ENCODE peak calls at places on chromosomes 1 and 21, in five cellular contexts. F is CD8-positive, alpha-beta T cell; B is upper lobe of right lung; X is naive thymus-derived CD4-positive, alpha-beta T cell; C is mesenchymal stem cell. J is an unnamed sample.
A peak's percentile ranks its signal among the peaks of the same experiment; 100 is the strongest.

GRCh38 chr21:46077674-46078101 is 20.2 kb upstream of the COL6A2 start:
- DNase-seq in B (peak; percentile 51), C (no peak), F (no peak), X (no peak), J (no peak)

GRCh38 chr1:65235867-65236805 is 73.2 kb upstream of the DNAJC6 start:
- DNase-seq in F (no peak), C (peak; percentile 67), B (no peak), X (peak; percentile 25), J (no peak)

GRCh38 chr1:29832471-29832870 is 596.1 kb downstream of the PTPRU start:
- DNase-seq in F (no peak), C (no peak), B (no peak), X (no peak), J (no peak)

GRCh38 chr1:240093120-240093961 is 1.7 kb downstream of the FMN2 start:
- DNase-seq in F (no peak), B (no peak), X (no peak), C (peak; percentile 28), J (peak; percentile 56)

GRCh38 chr1:170513138-170513537 is 18.8 kb upstream of the GORAB start:
- DNase-seq in F (no peak), B (no peak), C (no peak), X (no peak), J (no peak)

GRCh38 chr1:206634365-206635079 is 814 bp upstream of the DYRK3 start:
- DNase-seq in F (peak; percentile 68), B (peak; percentile 96), C (peak; percentile 95), X (peak; percentile 40), J (peak; percentile 90)

GRCh38 chr1:99358771-99359170 is 94.5 kb downstream of the PLPPR4 start:
- DNase-seq in X (no peak), C (no peak), F (no peak), B (no peak), J (no peak)

GRCh38 chr1:31327381-31327780 is 30.5 kb downstream of the ZCCHC17 start:
- DNase-seq in C (peak; percentile 6), B (no peak), F (no peak), X (no peak), J (no peak)

GRCh38 chr1:30616759-30617158 is 106.6 kb downstream of the MATN1 start:
- DNase-seq in X (no peak), C (no peak), B (peak; percentile 27), F (no peak), J (no peak)

GRCh38 chr1:234874291-234875288 is 254.0 kb downstream of the TOMM20 start:
- DNase-seq in F (no peak), B (peak; percentile 73), C (no peak), X (no peak), J (peak; percentile 63)

GRCh38 chr1:21573971-21574458 is 64.8 kb downstream of the ALPL start:
- DNase-seq in B (peak; percentile 79), F (no peak), C (peak; percentile 56), X (no peak), J (peak; percentile 75)

GRCh38 chr1:100234432-100234831 is 15.2 kb downstream of the DBT start:
- DNase-seq in C (no peak), F (no peak), B (no peak), X (no peak), J (no peak)

GRCh38 chr1:213993929-213994328 is 6.2 kb downstream of the PROX1 start:
- DNase-seq in F (no peak), C (no peak), X (no peak), B (no peak), J (no peak)

GRCh38 chr1:3669971-3670431 is 17.7 kb downstream of the TP73 start:
- DNase-seq in C (no peak), F (no peak), B (peak; percentile 45), X (no peak), J (no peak)

GRCh38 chr1:34192621-34193020 is 15.9 kb downstream of the C1orf94 start:
- DNase-seq in F (no peak), X (no peak), C (no peak), B (no peak), J (no peak)

GRCh38 chr1:85585845-85586244 is 5.3 kb downstream of the CCN1 start:
- DNase-seq in C (peak; percentile 83), F (no peak), X (no peak), B (no peak), J (no peak)

GRCh38 chr21:45578811-45579381 is 36.7 kb upstream of the SLC19A1 start:
- DNase-seq in F (no peak), C (no peak), X (no peak), B (no peak), J (no peak)

GRCh38 chr1:170520601-170521000 is 11.4 kb upstream of the GORAB start:
- DNase-seq in X (no peak), C (no peak), F (no peak), B (no peak), J (peak; percentile 28)

GRCh38 chr1:183567584-183567983 is 22.7 kb downstream of the NCF2 start:
- DNase-seq in X (no peak), B (peak; percentile 81), F (no peak), C (no peak), J (peak; percentile 44)

GRCh38 chr1:32881871-32882850 is 4.1 kb upstream of the HPCA start:
- DNase-seq in B (no peak), C (no peak), X (no peak), F (no peak), J (peak; percentile 71)

GRCh38 chr1:233998926-233999325 is 94.5 kb downstream of the SLC35F3 start:
- DNase-seq in F (no peak), C (no peak), X (no peak), B (no peak), J (no peak)

GRCh38 chr1:168972887-168973286 is 133.6 kb upstream of the ATP1B1 start:
- DNase-seq in X (no peak), B (peak; percentile 59), F (no peak), C (no peak), J (no peak)

GRCh38 chr21:43370091-43370658 is 56.8 kb downstream of the SIK1 start:
- DNase-seq in F (no peak), C (peak; percentile 30), B (no peak), X (no peak), J (no peak)

GRCh38 chr1:244709076-244709475 is 56.1 kb downstream of the DESI2 start:
- DNase-seq in X (no peak), B (no peak), C (no peak), F (no peak), J (no peak)

GRCh38 chr1:71156633-71157032 is 75.8 kb upstream of the ZRANB2 start:
- DNase-seq in X (no peak), C (peak; percentile 13), F (no peak), B (no peak), J (no peak)

GRCh38 chr1:99441234-99442095 is 177.2 kb downstream of the PLPPR4 start:
- DNase-seq in X (no peak), F (no peak), B (no peak), C (peak; percentile 67), J (peak; percentile 34)

GRCh38 chr1:27832762-27833161 is 2.2 kb downstream of the PPP1R8 start:
- DNase-seq in F (no peak), B (no peak), X (no peak), C (peak; percentile 14), J (peak; percentile 42)

GRCh38 chr1:152252157-152252556 is 28.2 kb upstream of the HRNR start:
- DNase-seq in C (no peak), B (no peak), F (no peak), X (no peak), J (peak; percentile 71)

GRCh38 chr1:91556556-91556955 is 55.9 kb downstream of the CDC7 start:
- DNase-seq in B (no peak), F (no peak), C (no peak), X (no peak), J (no peak)

GRCh38 chr1:228304766-228305395 is 97.0 kb downstream of the OBSCN start:
- DNase-seq in C (no peak), F (no peak), B (peak; percentile 40), X (no peak), J (no peak)

GRCh38 chr1:156703741-156704140 is 1.6 kb downstream of the CRABP2 start:
- DNase-seq in X (no peak), B (no peak), C (no peak), F (no peak), J (peak; percentile 39)

GRCh38 chr1:156704930-156705320 is 458 bp downstream of the CRABP2 start:
- DNase-seq in C (peak; percentile 73), X (no peak), F (no peak), B (no peak), J (peak; percentile 92)

GRCh38 chr1:156704166-156704711 is 1.1 kb downstream of the CRABP2 start:
- DNase-seq in X (no peak), F (no peak), B (no peak), C (no peak), J (no peak)

GRCh38 chr1:156705321-156705917 is at the start of gene CRABP2:
- DNase-seq in F (peak; percentile 18), B (no peak), C (peak; percentile 52), X (no peak), J (peak; percentile 37)

GRCh38 chr1:156703336-156703735 is 2.0 kb downstream of the CRABP2 start:
- DNase-seq in X (no peak), C (no peak), F (no peak), B (no peak), J (no peak)
- H3K36me3 ChIP-seq in X (no peaks in the 10 kb centered on the region), C (peaks cover 18% of the 10 kb centered on the region), F (no peaks in the 10 kb centered on the region), B (no peaks in the 10 kb centered on the region), J (peaks cover 2% of the 10 kb centered on the region)

GRCh38 chr1:23366598-23366997 is 3.0 kb downstream of the ZNF436 start:
- DNase-seq in F (no peak), C (no peak), X (no peak), B (no peak), J (no peak)
- H3K36me3 ChIP-seq in F (peaks cover 11% of the 10 kb centered on the region), C (peaks cover 31% of the 10 kb centered on the region), X (peaks cover 12% of the 10 kb centered on the region), B (peaks cover 27% of the 10 kb centered on the region), J (peaks cover 58% of the 10 kb centered on the region)

GRCh38 chr1:178472531-178472930 is 24.2 kb downstream of the CLEC20A start:
- DNase-seq in F (no peak), B (no peak), X (no peak), C (no peak), J (no peak)

GRCh38 chr1:178465011-178465410 is 31.8 kb downstream of the CLEC20A start:
- DNase-seq in X (no peak), B (no peak), F (no peak), C (peak; percentile 40), J (no peak)

GRCh38 chr1:178467837-178468236 is 28.9 kb downstream of the CLEC20A start:
- DNase-seq in X (no peak), B (no peak), C (no peak), F (no peak), J (no peak)

GRCh38 chr1:178464566-178464965 is 32.2 kb downstream of the CLEC20A start:
- DNase-seq in X (no peak), C (no peak), B (no peak), F (no peak), J (no peak)

DNA sequence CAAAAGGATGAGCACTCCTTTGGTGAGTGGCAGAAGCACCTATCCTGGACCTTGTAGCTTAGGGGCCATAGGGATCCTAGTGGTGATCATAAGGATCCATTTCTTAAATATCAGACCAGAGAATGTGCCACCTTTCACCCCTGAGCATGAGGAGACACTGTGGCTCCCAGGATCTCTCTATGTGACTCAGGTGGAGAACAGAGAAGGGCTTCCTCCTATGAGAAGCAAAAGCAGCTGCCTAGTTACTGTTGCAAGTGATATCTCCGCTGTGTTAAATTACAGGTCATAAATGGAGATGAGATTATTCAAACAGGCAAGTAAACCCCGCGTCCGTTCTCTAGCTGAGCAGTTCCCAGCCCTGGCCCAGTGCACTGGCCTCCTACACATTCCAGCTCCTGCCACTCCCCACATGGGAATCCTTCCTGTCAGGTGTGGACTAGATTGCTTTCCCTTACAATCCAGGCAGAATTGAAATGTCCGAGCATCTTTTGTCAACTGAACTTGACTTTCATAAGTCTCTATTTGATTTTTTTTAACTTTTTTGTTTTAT is 26.3 kb downstream of the CLEC20A start:
- DNase-seq in B (no peak), X (no peak), C (no peak), F (no peak), J (no peak)
- H3K36me3 ChIP-seq in B (peaks cover 47% of the 10 kb centered on the region), X (no peaks in the 10 kb centered on the region), C (peaks cover 14% of the 10 kb centered on the region), F (no peaks in the 10 kb centered on the region), J (peaks cover 30% of the 10 kb centered on the region)

GRCh38 chr1:115307621-115308020 is 30.4 kb downstream of the NGF start:
- DNase-seq in F (no peak), X (no peak), B (no peak), C (no peak), J (no peak)
- H3K36me3 ChIP-seq in F (no peaks in the 10 kb centered on the region), X (no peaks in the 10 kb centered on the region), B (no peaks in the 10 kb centered on the region), C (no peaks in the 10 kb centered on the region), J (no peaks in the 10 kb centered on the region)

J was measured in MG63.